ENCODE peak calls at places on chromosomes 5 and 9, in four cellular contexts. C is GM23338, S is GM12865, W is glutamatergic neuron. D is an unnamed sample.
A peak's percentile ranks its signal among the peaks of the same experiment; 100 is the strongest.

GRCh38 chr5:64973226-64973625 is 204.5 kb downstream of the CWC27 start:
- DNase-seq in S (no peak), W (no peak), C (no peak), D (no peak)

GRCh38 chr5:160272889-160273288 is 39.5 kb downstream of the CCNJL start:
- DNase-seq in W (no peak), C (no peak), S (no peak), D (no peak)

GRCh38 chr9:130288926-130289705 is 23.6 kb downstream of the HMCN2 start:
- DNase-seq in C (peak; percentile 36), S (no peak), W (no peak), D (no peak)

GRCh38 chr9:78707481-78707977 is 410.6 kb downstream of the PSAT1 start:
- DNase-seq in W (no peak), S (peak; percentile 36), C (no peak), D (peak; percentile 3)

GRCh38 chr9:90888941-90889340 is 87.3 kb downstream of the SYK start:
- DNase-seq in W (no peak), C (no peak), S (no peak), D (no peak)

GRCh38 chr9:17795708-17796107 is 216.8 kb downstream of the SH3GL2 start:
- DNase-seq in S (no peak), C (no peak), W (no peak), D (no peak)

GRCh38 chr5:57246426-57246825 is 72.6 kb downstream of the GPBP1 start:
- DNase-seq in C (no peak), W (no peak), S (no peak), D (no peak)

GRCh38 chr9:38706493-38706892 is 13.4 kb downstream of the FAM240B start:
- DNase-seq in C (no peak), S (no peak), W (no peak), D (no peak)

GRCh38 chr5:95821110-95822021 is 1.2 kb downstream of the GLRX start:
- DNase-seq in C (no peak), W (no peak), S (peak; percentile 65), D (no peak)

GRCh38 chr9:128082173-128082572 is 14.1 kb downstream of the SLC25A25 start:
- DNase-seq in C (peak; percentile 47), W (no peak), S (no peak), D (no peak)

GRCh38 chr5:54180616-54181015 is 129.8 kb downstream of the ARL15 start:
- DNase-seq in W (no peak), C (peak; percentile 49), S (no peak), D (no peak)

GRCh38 chr9:15277400-15278137 is 29.4 kb downstream of the TTC39B start:
- DNase-seq in C (peak; percentile 59), S (peak; percentile 33), W (no peak), D (no peak)
- TF ChIP-seq CTCF in C (peak; percentile 44), S (peak; percentile 12), W (no peak), D (peak; percentile 1)

GRCh38 chr5:141760753-141761152 is 78.7 kb upstream of the ARAP3 start:
- DNase-seq in C (peak; percentile 40), W (no peak), S (no peak), D (no peak)

GRCh38 chr5:141762316-141762715 is 80.3 kb upstream of the ARAP3 start:
- DNase-seq in S (no peak), W (no peak), C (no peak), D (no peak)

GRCh38 chr5:141763526-141763925 is 81.5 kb upstream of the ARAP3 start:
- DNase-seq in S (no peak), C (no peak), W (no peak), D (no peak)

GRCh38 chr5:141760193-141760592 is 78.2 kb upstream of the ARAP3 start:
- DNase-seq in W (no peak), C (no peak), S (no peak), D (no peak)

GRCh38 chr5:141762790-141763368 is 80.8 kb upstream of the ARAP3 start:
- DNase-seq in W (no peak), S (peak; percentile 47), C (no peak), D (no peak)
- TF ChIP-seq CTCF in W (no peak), S (no peak), C (peak; percentile 44), D (peak; percentile 30)

DNA sequence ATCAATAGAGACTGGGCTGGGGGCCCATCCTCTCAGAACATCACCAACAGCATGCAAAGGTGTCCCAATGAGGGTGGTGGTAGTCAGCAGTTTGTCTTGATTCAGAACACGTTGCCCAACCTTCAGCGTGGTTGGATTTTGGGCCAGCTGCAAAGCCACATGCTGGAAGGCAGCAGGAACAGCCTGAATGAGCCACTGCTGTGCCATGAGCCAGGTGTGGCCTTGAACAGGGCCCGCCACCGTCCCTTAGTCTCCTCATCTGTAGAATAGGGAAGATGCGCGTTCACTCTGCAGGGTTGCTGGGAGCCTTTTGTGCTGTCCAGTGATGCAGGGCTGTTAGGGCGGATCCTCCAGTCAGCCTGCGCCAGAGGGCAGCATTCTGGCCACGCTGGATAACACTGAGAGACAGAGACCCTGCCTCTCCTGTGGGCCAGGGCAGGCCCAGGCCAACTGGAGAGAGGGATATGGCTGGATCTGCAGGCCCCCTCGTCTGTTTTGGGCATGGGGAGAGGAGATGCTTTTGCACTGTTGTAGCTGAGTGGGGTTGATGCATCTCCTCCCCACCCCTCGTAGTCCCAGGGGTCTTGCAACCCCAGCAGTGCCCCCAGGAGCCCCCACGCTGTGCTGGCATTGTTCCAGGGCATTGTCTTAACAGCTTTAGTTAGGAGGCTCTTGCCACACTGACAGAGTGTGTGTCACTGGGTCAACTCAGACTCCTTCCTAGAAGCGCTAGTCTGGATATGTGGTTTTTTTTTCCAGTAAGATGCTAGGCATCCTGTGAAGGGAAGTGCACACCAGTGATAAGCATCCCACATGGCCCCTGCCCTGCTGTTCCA is 42.1 kb downstream of the SLC46A2 start:
- DNase-seq in S (no peak), C (peak; percentile 30), W (no peak), D (no peak)
- TF ChIP-seq CTCF in S (no peak), C (peak; percentile 33), W (no peak), D (no peak)

GRCh38 chr9:19378154-19378553 is 1.9 kb downstream of the RPS6 start:
- DNase-seq in C (no peak), W (no peak), S (no peak), D (no peak)
- TF ChIP-seq CTCF in C (no peak), W (no peak), S (no peak), D (no peak)

DNA sequence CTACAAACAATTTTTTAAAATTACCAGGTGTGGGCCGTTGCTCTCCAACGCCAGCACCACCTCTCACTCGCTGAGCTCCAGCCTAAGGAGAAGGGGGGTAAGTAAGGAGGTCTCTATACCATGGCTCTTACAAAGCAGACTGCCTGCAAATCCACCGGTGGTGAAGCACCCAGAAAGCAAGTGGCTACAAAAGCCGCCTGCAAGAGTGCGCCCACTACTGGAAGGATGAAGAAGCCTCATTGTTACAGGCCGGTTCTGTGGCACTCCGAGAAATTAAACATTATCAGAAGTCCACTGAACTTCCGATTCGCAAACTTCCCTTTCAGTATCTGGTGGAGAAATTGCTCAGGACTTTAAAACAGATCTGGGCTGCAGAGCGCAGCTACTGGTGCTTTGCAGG is 46.0 kb downstream of the CDO1 start:
- DNase-seq in C (peak; percentile 87), W (no peak), S (peak; percentile 10), D (no peak)
- TF ChIP-seq CTCF in C (peak; percentile 92), W (peak; percentile 39), S (peak; percentile 35), D (peak; percentile 78)

GRCh38 chr5:93191016-93191415 is 390.0 kb downstream of the NR2F1-AS1 start:
- DNase-seq in S (no peak), C (peak; percentile 11), W (no peak), D (no peak)

GRCh38 chr5:93189707-93190120 is 391.3 kb downstream of the NR2F1-AS1 start:
- DNase-seq in C (no peak), W (no peak), S (no peak), D (no peak)

GRCh38 chr5:93184041-93184440 is 397.0 kb downstream of the NR2F1-AS1 start:
- DNase-seq in W (no peak), S (no peak), C (no peak), D (no peak)

GRCh38 chr5:93188876-93189485 is 392.0 kb downstream of the NR2F1-AS1 start:
- DNase-seq in W (no peak), S (no peak), C (no peak), D (no peak)

DNA sequence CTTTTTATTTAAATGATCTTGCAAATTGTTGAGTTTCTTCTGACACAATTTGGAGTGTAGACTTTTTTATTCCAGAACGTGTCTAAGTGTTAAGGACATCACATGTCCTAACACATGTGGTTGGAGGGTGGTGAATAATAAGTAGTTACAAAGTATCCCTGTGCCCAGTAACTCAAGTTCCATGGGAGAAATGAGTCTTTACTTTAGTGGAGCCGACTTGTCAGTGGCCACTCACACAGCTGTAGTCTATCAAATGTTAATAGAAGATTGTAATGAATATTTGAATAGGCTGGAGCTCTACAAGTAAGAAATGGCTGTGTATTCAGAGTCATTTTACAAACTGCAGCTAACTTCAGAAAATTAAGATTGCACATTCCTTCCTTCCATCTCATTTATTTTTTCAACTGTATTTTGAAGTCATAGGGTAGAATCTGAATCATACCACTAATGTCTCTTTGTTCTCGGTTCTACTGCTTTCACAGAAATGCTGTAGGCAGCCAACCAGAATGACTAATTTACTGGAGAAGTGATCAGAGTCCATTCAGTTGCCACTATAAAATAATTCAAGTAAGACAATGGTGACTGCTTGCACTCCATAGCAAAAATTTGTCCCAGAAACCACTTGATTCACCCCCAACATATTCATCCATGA is 394.9 kb downstream of the NR2F1-AS1 start:
- DNase-seq in C (no peak), W (no peak), S (no peak), D (no peak)
- TF ChIP-seq CTCF in C (no peak), W (no peak), S (no peak), D (no peak)

DNA sequence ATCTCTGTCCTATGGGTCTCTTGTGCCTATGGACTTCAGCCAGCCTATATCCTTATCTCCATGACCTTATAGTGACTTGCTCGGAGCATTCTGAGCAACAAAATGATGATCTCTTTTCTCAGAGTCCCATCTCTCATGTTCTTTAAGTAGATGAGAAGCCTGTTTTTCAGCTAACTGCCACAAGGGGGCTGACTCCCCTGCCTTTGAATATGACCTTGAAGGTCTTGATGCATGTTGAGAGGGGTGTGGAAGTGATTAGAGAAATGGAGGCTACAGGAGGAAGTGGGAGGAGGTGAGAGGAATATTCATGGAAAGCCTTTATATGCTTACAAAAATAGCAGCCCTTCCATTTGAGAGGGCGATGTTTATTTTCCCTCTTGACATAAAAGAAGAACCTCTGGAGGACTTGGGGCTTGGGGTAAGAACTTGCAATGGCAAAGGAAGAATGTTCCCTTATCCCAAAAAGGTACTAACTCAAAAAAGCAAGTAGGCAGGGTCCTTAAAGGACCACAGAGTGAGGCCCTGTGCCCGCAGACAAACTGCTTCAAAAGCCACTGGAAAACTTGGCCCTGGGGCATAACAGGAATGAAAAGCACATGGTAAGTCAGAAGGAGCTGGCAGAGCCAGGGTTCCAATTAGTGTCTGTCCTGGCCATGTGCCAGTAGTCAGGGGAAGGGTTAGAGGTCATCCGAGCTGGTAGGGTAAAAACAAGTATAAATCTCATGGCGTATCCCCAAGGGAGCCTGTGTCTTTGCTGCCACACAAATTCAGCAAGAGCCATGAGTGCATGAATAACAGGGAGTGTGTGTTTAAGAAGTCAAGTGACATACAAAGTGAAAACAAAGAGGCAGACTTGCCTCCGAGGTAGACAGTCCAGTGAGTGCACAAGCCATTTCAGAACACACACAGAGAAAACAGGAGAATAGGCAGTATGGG is 39.1 kb downstream of the FGD3 start:
- DNase-seq in C (peak; percentile 71), S (peak; percentile 47), W (no peak), D (no peak)
- TF ChIP-seq CTCF in C (peak; percentile 72), S (peak; percentile 48), W (peak; percentile 54), D (peak; percentile 60)

DNA sequence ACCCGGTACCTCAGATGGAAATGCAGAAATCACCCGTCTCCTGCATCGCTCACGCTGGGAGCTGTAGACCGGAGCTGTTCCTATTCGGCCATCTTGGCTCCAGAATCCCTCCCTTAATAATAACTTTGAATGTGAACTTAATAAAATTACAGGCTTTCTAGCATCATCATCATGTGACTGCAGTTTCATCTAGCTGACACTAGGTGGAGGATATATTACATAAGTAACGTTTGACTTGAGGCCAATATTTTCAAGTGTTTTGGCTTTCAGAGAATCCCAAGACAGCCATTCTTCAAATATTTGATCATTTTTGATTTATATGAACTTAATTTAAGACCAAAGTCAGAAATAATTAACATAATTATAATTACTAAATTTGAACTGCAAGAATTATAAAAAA is 474.9 kb upstream of the CDH10 start:
- DNase-seq in S (no peak), C (peak; percentile 63), W (no peak), D (no peak)
- TF ChIP-seq CTCF in S (no peak), C (peak; percentile 56), W (peak; percentile 76), D (peak; percentile 18)